ENCODE peak calls at places on chromosomes 13 and 19, in six cellular contexts. W is CD4-positive, CD25-positive, alpha-beta regulatory T cell; E is IMR-90; K is breast epithelium; X is CD8-positive, alpha-beta T cell; S is K562. D is an unnamed sample.

GRCh38 chr13:21326155-21327030 is 132.7 kb downstream of the ZDHHC20 start:
- DNase-seq in X (no peak), S (no peak), K (no peak), E (peak; percentile 46), W (no peak), D (no peak)

GRCh38 chr13:100725472-100725871 is 50.9 kb upstream of the TMTC4 start:
- DNase-seq in S (no peak), X (no peak), K (no peak), W (no peak), E (no peak), D (no peak)

GRCh38 chr13:22240716-22241115 is 569.8 kb downstream of the FGF9 start:
- DNase-seq in X (no peak), E (no peak), W (no peak), S (no peak), K (no peak), D (no peak)

GRCh38 chr13:42762251-42762650 is 19.1 kb upstream of the FAM216B start:
- DNase-seq in W (no peak), S (no peak), X (no peak), E (peak; percentile 54), K (no peak), D (no peak)

GRCh38 chr19:40596608-40597328 is 4.4 kb upstream of the LTBP4 start:
- DNase-seq in X (no peak), E (peak; percentile 59), W (no peak), K (no peak), S (peak; percentile 94), D (no peak)

GRCh38 chr13:114116734-114117133 is 15.7 kb downstream of the RASA3 start:
- DNase-seq in K (no peak), S (no peak), E (no peak), X (no peak), W (no peak), D (no peak)

GRCh38 chr13:72530471-72530870 is 197.0 kb downstream of the MZT1 start:
- DNase-seq in S (no peak), W (no peak), K (no peak), E (peak; percentile 4), X (no peak), D (no peak)

GRCh38 chr13:35388979-35389378 is 87.5 kb downstream of the MAB21L1 start:
- DNase-seq in E (peak; percentile 3), W (no peak), X (no peak), K (no peak), S (no peak), D (no peak)

GRCh38 chr19:5086725-5087439 is 118.0 kb downstream of the KDM4B start:
- DNase-seq in K (no peak), W (no peak), S (no peak), E (no peak), X (no peak), D (no peak)

GRCh38 chr19:46251415-46251814 is 21.9 kb downstream of the IGFL1 start:
- DNase-seq in S (no peak), E (no peak), K (no peak), X (no peak), W (no peak), D (no peak)

GRCh38 chr19:1269478-1270167 is 491 bp downstream of the CIRBP start:
- DNase-seq in E (peak; percentile 81), S (peak; percentile 74), W (peak; percentile 87), K (peak; percentile 86), X (peak; percentile 77), D (peak; percentile 93)

GRCh38 chr19:29389495-29389894 is 136.3 kb upstream of the VSTM2B start:
- DNase-seq in X (no peak), E (no peak), W (no peak), K (no peak), S (no peak), D (no peak)

GRCh38 chr19:4034048-4035017 is 26.8 kb downstream of the PIAS4 start:
- DNase-seq in K (no peak), X (no peak), S (no peak), W (no peak), E (no peak), D (no peak)

GRCh38 chr13:83121904-83122303 is 760.4 kb downstream of the SLITRK1 start:
- DNase-seq in K (no peak), S (no peak), X (no peak), W (no peak), E (peak; percentile 36), D (no peak)

GRCh38 chr13:98252931-98253470 is 75.9 kb upstream of the RNF113B start:
- DNase-seq in X (no peak), K (no peak), S (no peak), W (no peak), E (peak; percentile 88), D (no peak)

GRCh38 chr19:17069249-17069648 is 6.0 kb downstream of the HAUS8 start:
- DNase-seq in S (no peak), X (no peak), E (no peak), K (no peak), W (no peak), D (peak; percentile 35)

GRCh38 chr13:51797664-51798488 is 6.1 kb downstream of the DHRS12 start:
- DNase-seq in K (no peak), X (peak; percentile 30), E (peak; percentile 69), S (no peak), W (peak; percentile 71), D (peak; percentile 84)

GRCh38 chr19:4097501-4097900 is 26.4 kb downstream of the MAP2K2 start:
- DNase-seq in S (no peak), W (no peak), X (no peak), K (no peak), E (no peak), D (no peak)

GRCh38 chr13:97224544-97225324 is 2.6 kb downstream of the MBNL2 start:
- DNase-seq in K (peak; percentile 62), W (peak; percentile 62), X (no peak), S (peak; percentile 42), E (peak; percentile 41), D (no peak)

GRCh38 chr19:43695985-43696729 is 19.7 kb upstream of the IRGC start:
- DNase-seq in S (no peak), K (no peak), X (no peak), E (no peak), W (no peak), D (no peak)

GRCh38 chr13:23506071-23506820 is 64.0 kb upstream of the TNFRSF19 start:
- DNase-seq in S (no peak), X (no peak), E (peak; percentile 39), W (no peak), K (no peak), D (no peak)

GRCh38 chr13:44755872-44756271 is 179.7 kb upstream of the TSC22D1 start:
- DNase-seq in X (no peak), E (peak; percentile 56), S (no peak), W (no peak), K (no peak), D (no peak)

GRCh38 chr13:47480941-47481340 is 520.1 kb downstream of the SUCLA2 start:
- DNase-seq in E (no peak), K (no peak), S (no peak), W (no peak), X (no peak), D (no peak)

GRCh38 chr19:31255863-31256600 is 93.2 kb downstream of the TSHZ3 start:
- DNase-seq in W (no peak), E (no peak), K (no peak), X (no peak), S (no peak), D (no peak)

GRCh38 chr19:31256601-31256990 is 92.6 kb downstream of the TSHZ3 start:
- DNase-seq in E (no peak), X (no peak), K (no peak), S (no peak), W (no peak), D (no peak)

GRCh38 chr19:31255174-31255862 is 93.9 kb downstream of the TSHZ3 start:
- DNase-seq in E (no peak), X (no peak), K (no peak), W (no peak), S (no peak), D (no peak)

GRCh38 chr19:31253816-31254551 is 95.3 kb downstream of the TSHZ3 start:
- DNase-seq in K (no peak), E (peak; percentile 47), W (no peak), S (no peak), X (no peak), D (no peak)

GRCh38 chr19:31254611-31255010 is 94.6 kb downstream of the TSHZ3 start:
- DNase-seq in W (no peak), S (no peak), K (no peak), X (no peak), E (no peak), D (no peak)
- H3K4me1 ChIP-seq in W (no peaks in the 10 kb centered on the region), S (no peaks in the 10 kb centered on the region), K (no peaks in the 10 kb centered on the region), X (no peaks in the 10 kb centered on the region), E (peaks cover 7% of the 10 kb centered on the region), D (no peaks in the 10 kb centered on the region)

DNA sequence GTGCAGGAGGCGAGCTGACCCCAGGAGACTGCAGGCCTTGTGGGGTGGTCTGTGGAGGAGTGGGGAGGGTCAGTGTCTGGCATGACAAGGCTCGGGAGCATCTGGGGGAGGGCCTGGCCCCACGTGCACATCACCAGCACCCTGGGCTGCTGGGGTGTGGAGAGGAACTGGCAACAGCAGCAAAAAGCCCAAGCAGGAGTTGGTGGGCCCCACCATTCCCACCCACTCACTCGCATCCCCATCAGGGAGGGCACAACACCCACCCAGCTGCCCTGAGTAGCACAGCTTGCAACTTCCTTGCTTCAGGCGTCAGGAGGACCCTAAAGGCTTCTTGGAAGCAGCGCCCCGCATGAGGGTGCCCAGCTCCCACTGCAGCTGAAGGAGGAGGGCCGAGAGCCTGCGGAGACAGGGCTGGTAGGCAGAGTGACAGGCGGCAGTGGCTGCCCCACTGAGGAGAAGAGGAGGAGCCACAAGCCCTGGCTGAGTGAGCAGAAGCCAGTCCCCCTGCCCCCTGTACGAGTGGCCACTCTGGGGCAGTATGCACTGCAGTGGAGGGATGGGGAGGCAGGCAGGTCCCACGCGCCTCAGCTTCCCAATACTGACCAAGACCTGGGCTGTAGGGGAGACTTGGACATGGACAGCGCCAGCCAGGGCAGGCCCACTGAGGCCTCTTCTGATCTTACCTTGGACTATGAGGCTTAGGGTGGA is 26.5 kb downstream of the ELL start:
- DNase-seq in W (no peak), E (no peak), K (no peak), S (no peak), X (no peak), D (no peak)
- H3K4me1 ChIP-seq in W (peaks cover 62% of the 10 kb centered on the region), E (peaks cover 25% of the 10 kb centered on the region), K (peaks cover 16% of the 10 kb centered on the region), S (peaks cover 21% of the 10 kb centered on the region), X (peaks cover 63% of the 10 kb centered on the region), D (peaks cover 18% of the 10 kb centered on the region)

DNA sequence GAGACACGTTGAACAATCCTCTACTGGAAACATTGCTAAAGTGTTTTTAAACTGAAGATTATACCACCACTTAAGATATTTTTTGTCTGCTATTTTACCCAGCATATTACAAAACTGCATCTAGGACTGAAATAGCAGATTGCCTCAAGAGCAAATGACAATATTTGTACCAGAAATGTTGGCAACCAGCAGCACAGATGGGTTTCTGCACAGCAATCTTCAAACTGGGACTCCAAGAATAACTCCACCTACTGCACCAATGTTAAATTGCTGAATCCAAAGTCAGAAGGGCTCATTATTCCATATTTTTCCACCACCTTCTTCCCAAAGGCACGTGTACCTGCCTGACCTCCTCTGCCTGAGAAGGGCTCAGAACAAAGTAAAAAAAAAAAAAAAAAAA is 79.6 kb downstream of the FOXO1 start:
- DNase-seq in W (no peak), K (no peak), S (no peak), E (no peak), X (no peak), D (no peak)
- H3K4me1 ChIP-seq in W (peaks cover 72% of the 10 kb centered on the region), K (peaks cover 5% of the 10 kb centered on the region), S (no peaks in the 10 kb centered on the region), E (no peaks in the 10 kb centered on the region), X (peaks cover 79% of the 10 kb centered on the region), D (peaks cover 97% of the 10 kb centered on the region)

DNA sequence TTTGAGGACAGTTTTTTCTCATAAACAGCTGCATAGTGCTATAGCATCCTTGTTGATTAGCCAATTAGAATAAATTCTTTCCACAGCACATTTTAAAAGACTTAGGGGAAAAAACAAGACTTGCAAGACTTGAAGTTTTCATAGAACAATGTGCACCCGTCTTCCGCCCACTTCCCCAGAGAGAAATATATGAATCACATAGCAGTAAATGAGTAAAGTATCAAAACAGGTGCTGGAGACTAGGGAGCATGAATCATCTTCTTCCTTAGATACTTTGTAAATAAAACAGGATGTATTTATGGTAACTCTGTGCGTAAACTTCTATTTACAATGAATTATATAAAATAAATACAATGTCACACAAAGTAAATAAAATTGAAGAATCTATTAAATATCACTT is 75.1 kb downstream of the COL4A2 start:
- DNase-seq in S (no peak), W (no peak), X (no peak), E (peak; percentile 92), K (no peak), D (no peak)
- H3K4me1 ChIP-seq in S (no peaks in the 10 kb centered on the region), W (no peaks in the 10 kb centered on the region), X (no peaks in the 10 kb centered on the region), E (peaks cover 33% of the 10 kb centered on the region), K (peaks cover 5% of the 10 kb centered on the region), D (no peaks in the 10 kb centered on the region)